ENCODE peak calls at places on chromosomes 12 and 14, in ten cellular contexts. N, A, M, I, C, T, X, P, E and B are unnamed samples.

GRCh38 chr12:94678396-94678795 is 28.0 kb upstream of the TMCC3 start:
- DNase-seq in C (no peak), E (no peak), X (no peak), M (no peak), A (no peak), T (no peak), N (no peak), I (no peak), P (no peak), B (no peak)

GRCh38 chr12:103667129-103667528 is 80.1 kb downstream of the STAB2 start:
- DNase-seq in X (no peak), N (no peak), I (no peak), A (no peak), C (no peak), P (no peak), M (no peak), E (no peak), T (no peak), B (no peak)

GRCh38 chr14:75216427-75217006 is 40.1 kb upstream of the TMED10 start:
- DNase-seq in T (no peak), P (no peak), A (no peak), M (no peak), C (no peak), I (no peak), E (no peak), N (no peak), X (no peak), B (no peak)

GRCh38 chr12:10641735-10642500 is 28.5 kb upstream of the MAGOHB start:
- DNase-seq in P (no peak), E (no peak), A (no peak), M (no peak), I (no peak), X (peak; percentile 24), T (no peak), C (no peak), N (no peak), B (no peak)

GRCh38 chr12:54688309-54689033 is 40.3 kb upstream of the DCD start:
- DNase-seq in C (no peak), N (no peak), P (no peak), A (no peak), E (no peak), T (no peak), M (no peak), X (no peak), I (no peak), B (no peak)

GRCh38 chr14:78156196-78156595 is 14.0 kb upstream of the NRXN3 start:
- DNase-seq in X (no peak), I (no peak), C (no peak), N (no peak), P (no peak), M (no peak), E (no peak), A (no peak), T (no peak), B (no peak)

GRCh38 chr14:99542566-99542965 is 61.4 kb downstream of the CCNK start:
- DNase-seq in P (no peak), X (no peak), C (no peak), I (no peak), T (no peak), N (no peak), M (no peak), E (no peak), A (no peak), B (no peak)

GRCh38 chr12:104272938-104273337 is 30.6 kb upstream of the EID3 start:
- DNase-seq in M (no peak), P (no peak), I (peak; percentile 70), N (no peak), X (no peak), E (no peak), C (no peak), A (no peak), T (no peak), B (no peak)

GRCh38 chr14:23359167-23359626 is 5.8 kb downstream of the EFS start:
- DNase-seq in X (no peak), E (no peak), P (no peak), M (no peak), I (no peak), T (no peak), N (no peak), C (no peak), A (no peak), B (no peak)

GRCh38 chr12:133235401-133236112 is at the start of gene ANHX:
- DNase-seq in X (no peak), M (no peak), P (no peak), I (no peak), A (no peak), N (no peak), T (no peak), E (no peak), C (no peak), B (no peak)

GRCh38 chr14:61466249-61466904 is 145.0 kb downstream of the PRKCH start:
- DNase-seq in N (no peak), C (no peak), X (peak; percentile 50), I (no peak), P (no peak), T (no peak), A (peak; percentile 9), E (no peak), M (no peak), B (no peak)

GRCh38 chr12:12372946-12373722 is 16.3 kb downstream of the BORCS5 start:
- DNase-seq in P (no peak), E (no peak), M (no peak), A (no peak), I (no peak), T (no peak), X (no peak), N (no peak), C (no peak), B (no peak)

GRCh38 chr12:131196220-131196619 is 242.5 kb downstream of the ADGRD1 start:
- DNase-seq in P (peak; percentile 2), X (no peak), T (no peak), A (no peak), C (no peak), I (no peak), N (no peak), E (no peak), M (no peak), B (no peak)

GRCh38 chr12:54744590-54744989 is 96.4 kb upstream of the DCD start:
- DNase-seq in T (no peak), N (no peak), P (no peak), I (no peak), M (no peak), A (no peak), X (no peak), C (no peak), E (no peak), B (no peak)

GRCh38 chr14:103118663-103119404 is 4.4 kb upstream of the TNFAIP2 start:
- DNase-seq in E (peak; percentile 82), I (no peak), M (no peak), T (no peak), A (peak; percentile 61), X (no peak), P (no peak), N (no peak), C (no peak), B (peak; percentile 95)

GRCh38 chr12:53071591-53072551 is 7.3 kb downstream of the SPRYD3 start:
- DNase-seq in I (no peak), E (no peak), P (no peak), N (no peak), M (no peak), X (no peak), C (no peak), T (no peak), A (peak; percentile 70), B (no peak)

GRCh38 chr14:102088012-102088792 is 1.4 kb upstream of the HSP90AA1 start:
- DNase-seq in M (no peak), X (no peak), E (peak; percentile 84), N (peak; percentile 17), P (peak; percentile 56), C (peak; percentile 60), T (peak; percentile 44), A (peak; percentile 56), I (no peak), B (peak; percentile 83)

GRCh38 chr14:47012533-47012932 is 361.0 kb upstream of the RPL10L start:
- DNase-seq in I (no peak), M (no peak), T (no peak), X (no peak), E (no peak), P (no peak), A (no peak), N (no peak), C (no peak), B (no peak)

GRCh38 chr14:89921896-89922548 is 32.5 kb downstream of the EFCAB11 start:
- DNase-seq in I (no peak), P (no peak), A (no peak), E (no peak), C (no peak), X (peak; percentile 88), T (peak; percentile 41), N (no peak), M (no peak), B (no peak)

GRCh38 chr14:71468701-71469100 is 463.5 kb upstream of the RGS6 start:
- DNase-seq in T (no peak), M (no peak), X (no peak), I (no peak), N (no peak), C (no peak), P (no peak), A (no peak), E (no peak), B (no peak)